ENCODE peak calls at places on chromosomes 6 and 20, in seven cellular contexts. Z is Peyer's patch, G is left lung, P is ovary, X is lower lobe of right lung, L is upper lobe of left lung, J is heart right ventricle. O is an unnamed sample.

GRCh38 chr20:58550661-58551060 is 35.5 kb upstream of the APCDD1L start:
- DNase-seq in Z (no peak), G (no peak), P (no peak), X (no peak), L (no peak), J (no peak), O (no peak)

GRCh38 chr20:58453391-58453790 is 61.8 kb downstream of the APCDD1L start:
- DNase-seq in Z (no peak), G (no peak), P (peak; percentile 74), X (no peak), L (no peak), J (no peak), O (no peak)

GRCh38 chr6:3905853-3906190 is 56.6 kb downstream of the FAM50B start:
- DNase-seq in Z (no peak), G (no peak), P (no peak), X (no peak), L (no peak), J (no peak), O (no peak)

GRCh38 chr6:34947561-34947960 is 58.5 kb downstream of the ANKS1A start:
- DNase-seq in Z (no peak), G (no peak), P (no peak), X (no peak), L (no peak), J (no peak), O (no peak)

GRCh38 chr6:82589509-82590206 is 226.0 kb downstream of the TPBG start:
- DNase-seq in Z (no peak), G (no peak), P (no peak), X (no peak), L (no peak), J (no peak), O (no peak)

GRCh38 chr20:40488401-40488800 is 200.6 kb downstream of the MAFB start:
- DNase-seq in Z (no peak), G (no peak), P (no peak), X (no peak), L (no peak), J (no peak), O (no peak)

GRCh38 chr6:170174124-170174770 is 116.6 kb downstream of the DLL1 start:
- DNase-seq in Z (peak; percentile 48), G (peak; percentile 67), P (peak; percentile 54), X (peak; percentile 43), L (peak; percentile 21), J (no peak), O (peak; percentile 76)

GRCh38 chr6:157182503-157183254 is 140.6 kb downstream of the TMEM242 start:
- DNase-seq in Z (no peak), G (no peak), P (no peak), X (no peak), L (no peak), J (no peak), O (no peak)

GRCh38 chr6:775863-776262 is 82.9 kb upstream of the EXOC2 start:
- DNase-seq in Z (no peak), G (no peak), P (no peak), X (no peak), L (no peak), J (no peak), O (no peak)

GRCh38 chr20:59515013-59515905 is 89.1 kb upstream of the PHACTR3 start:
- DNase-seq in Z (peak; percentile 75), G (peak; percentile 83), P (peak; percentile 17), X (peak; percentile 70), L (peak; percentile 50), J (peak; percentile 67), O (peak; percentile 87)

GRCh38 chr20:60008130-60008808 is 50.0 kb downstream of the CDH26 start:
- DNase-seq in Z (no peak), G (no peak), P (no peak), X (peak; percentile 52), L (peak; percentile 65), J (no peak), O (no peak)

GRCh38 chr6:111589366-111589765 is 16.3 kb downstream of the TRAF3IP2 start:
- DNase-seq in Z (peak; percentile 69), G (no peak), P (no peak), X (no peak), L (no peak), J (no peak), O (no peak)

GRCh38 chr6:156597130-156597529 is 180.0 kb upstream of the ARID1B start:
- DNase-seq in Z (no peak), G (no peak), P (no peak), X (no peak), L (no peak), J (no peak), O (no peak)

GRCh38 chr6:141421378-141421777 is 711.3 kb upstream of the GJE1 start:
- DNase-seq in Z (no peak), G (no peak), P (no peak), X (no peak), L (no peak), J (no peak), O (no peak)

GRCh38 chr20:35368616-35369423 is 43.0 kb downstream of the UQCC1 start:
- DNase-seq in Z (no peak), G (no peak), P (no peak), X (no peak), L (no peak), J (peak; percentile 23), O (no peak)

GRCh38 chr6:195861-196360 is 96.4 kb upstream of the DUSP22 start:
- DNase-seq in Z (no peak), G (no peak), P (peak; percentile 51), X (peak; percentile 15), L (no peak), J (no peak), O (no peak)

DNA sequence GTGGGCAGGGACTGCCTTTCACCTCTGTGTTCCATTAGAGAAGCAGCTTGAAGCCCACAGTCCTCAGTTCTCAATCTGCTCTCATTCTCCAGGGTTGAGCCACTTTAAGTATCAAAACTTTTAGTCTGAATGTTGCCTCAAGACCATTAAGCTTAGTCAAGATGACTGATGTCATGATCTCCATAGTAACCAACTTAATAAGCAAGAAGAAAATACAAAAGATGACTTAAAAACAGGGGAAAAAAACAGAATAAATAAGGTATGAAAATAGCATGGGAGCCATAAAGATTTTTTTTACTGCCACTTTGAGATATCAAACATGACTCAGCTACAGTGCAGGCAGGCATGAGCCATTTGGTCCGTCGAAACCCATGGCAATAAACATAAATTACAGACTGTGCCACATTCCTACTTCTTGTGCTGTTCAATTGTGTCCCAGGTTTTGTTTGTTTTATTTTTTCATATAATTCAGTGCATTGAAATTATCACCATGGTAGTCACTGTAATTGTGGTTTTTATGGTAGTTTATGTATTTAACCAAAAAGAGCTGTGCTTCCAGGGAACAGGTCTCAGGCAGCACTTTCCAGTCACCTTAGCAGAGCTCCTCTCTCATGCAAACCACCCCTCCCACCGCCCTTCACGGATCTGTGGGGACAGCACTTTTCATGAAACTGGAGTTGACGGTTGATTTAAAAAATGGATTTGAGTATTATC is 156.5 kb upstream of the INSM1 start:
- DNase-seq in Z (no peak), G (no peak), P (no peak), X (no peak), L (no peak), J (no peak), O (no peak)
- H3K27ac ChIP-seq in Z (no peak overlapping the region), G (no peak overlapping the region), P (no peak overlapping the region), X (no peak overlapping the region), L (no peak overlapping the region), J (peak overlapping the region; percentile 69), O (peak overlapping the region; percentile 64)

DNA sequence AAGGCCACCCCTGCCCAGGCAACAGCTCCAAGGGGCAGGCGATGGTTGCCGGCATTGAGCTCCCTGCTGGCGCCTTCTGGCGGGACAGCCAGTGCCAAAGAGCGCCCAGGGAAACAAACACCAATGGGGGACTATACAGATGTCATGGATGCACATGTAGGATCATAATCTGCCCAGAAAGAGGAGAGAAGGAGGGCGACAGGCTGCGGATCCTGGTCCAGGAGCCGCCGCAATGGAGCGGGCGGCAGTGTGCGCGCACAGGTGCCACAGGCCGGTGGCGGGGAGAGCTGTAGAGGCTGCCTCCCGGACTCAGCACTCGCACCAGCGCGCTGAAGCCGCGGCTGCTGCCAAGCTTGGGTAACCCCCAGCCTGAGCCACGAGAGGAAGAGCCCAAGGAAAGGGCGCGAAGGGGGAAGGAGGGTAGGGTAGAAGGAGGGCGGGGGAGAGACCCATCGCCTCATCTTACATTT is 418 bp upstream of the FUT9 start:
- DNase-seq in Z (no peak), G (peak; percentile 65), P (no peak), X (no peak), L (no peak), J (no peak), O (peak; percentile 54)
- H3K36me3 ChIP-seq in Z (no peaks in the 10 kb centered on the region), G (no peaks in the 10 kb centered on the region), P (no peaks in the 10 kb centered on the region), X (no peaks in the 10 kb centered on the region), L (no peaks in the 10 kb centered on the region), J (no peaks in the 10 kb centered on the region), O (no peaks in the 10 kb centered on the region)

DNA sequence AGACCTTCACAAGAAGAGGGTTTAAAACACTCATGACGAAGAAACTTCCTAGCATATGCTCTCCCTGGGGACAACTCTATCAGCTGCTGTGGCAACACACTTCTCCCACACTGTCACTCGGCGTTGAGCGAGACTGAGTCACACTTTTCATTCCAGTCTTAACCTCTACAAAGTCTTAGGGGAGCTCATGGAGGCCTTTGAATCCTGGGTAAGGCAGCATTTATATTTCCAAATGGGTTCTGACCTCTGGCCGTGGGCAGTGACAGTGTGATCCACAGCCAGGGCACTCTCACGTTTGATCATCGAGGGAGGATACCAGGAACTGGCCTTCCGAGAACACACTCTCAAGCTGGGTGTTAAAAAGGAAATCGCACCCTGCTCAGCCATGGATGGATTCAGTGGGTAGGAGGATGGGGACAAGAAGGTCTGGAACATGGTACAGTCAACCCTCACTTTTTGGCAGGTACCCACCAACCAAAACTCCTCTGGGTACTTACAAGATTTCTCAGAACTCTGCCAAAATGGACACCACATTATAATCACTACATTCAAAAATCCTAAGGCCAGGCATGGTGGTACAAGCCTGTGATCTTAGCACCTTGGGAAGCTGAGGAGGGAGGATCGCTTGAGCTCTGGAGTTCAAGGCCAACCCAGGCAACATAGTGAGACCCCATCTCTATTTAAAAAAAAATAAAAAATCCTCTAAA is 19.6 kb downstream of the RRBP1 start:
- DNase-seq in Z (peak; percentile 54), G (no peak), P (no peak), X (no peak), L (no peak), J (no peak), O (peak; percentile 70)
- H3K27ac ChIP-seq in Z (peak overlapping the region; percentile 23), G (no peak overlapping the region), P (peak overlapping the region; percentile 63), X (peak overlapping the region; percentile 20), L (no peak overlapping the region), J (no peak overlapping the region), O (peak overlapping the region; percentile 53)

DNA sequence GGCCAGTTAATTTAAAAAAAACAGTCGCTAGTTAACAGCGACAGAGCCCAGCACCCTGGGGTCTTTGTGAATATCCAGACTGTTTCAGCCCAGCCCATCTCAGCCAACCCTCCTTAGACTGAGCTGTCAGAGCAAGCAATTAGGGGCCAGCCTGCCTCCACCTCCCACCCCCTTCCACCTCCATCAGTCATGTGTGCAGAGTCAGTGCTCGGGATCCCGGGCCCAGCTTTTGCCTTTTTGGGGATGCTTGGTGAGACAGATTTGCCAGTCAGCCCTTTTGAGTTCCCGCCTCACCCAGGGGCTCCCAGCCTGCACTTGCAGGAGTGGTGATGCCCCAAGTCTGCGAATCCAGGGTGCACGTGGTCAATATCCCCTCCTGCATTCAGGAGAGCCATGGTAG is 6.5 kb upstream of the FAM83D start:
- DNase-seq in Z (no peak), G (no peak), P (no peak), X (no peak), L (no peak), J (no peak), O (no peak)
- H3K36me3 ChIP-seq in Z (no peaks in the 10 kb centered on the region), G (no peaks in the 10 kb centered on the region), P (no peaks in the 10 kb centered on the region), X (peaks cover 20% of the 10 kb centered on the region), L (no peaks in the 10 kb centered on the region), J (peaks cover 49% of the 10 kb centered on the region), O (peaks cover 12% of the 10 kb centered on the region)

DNA sequence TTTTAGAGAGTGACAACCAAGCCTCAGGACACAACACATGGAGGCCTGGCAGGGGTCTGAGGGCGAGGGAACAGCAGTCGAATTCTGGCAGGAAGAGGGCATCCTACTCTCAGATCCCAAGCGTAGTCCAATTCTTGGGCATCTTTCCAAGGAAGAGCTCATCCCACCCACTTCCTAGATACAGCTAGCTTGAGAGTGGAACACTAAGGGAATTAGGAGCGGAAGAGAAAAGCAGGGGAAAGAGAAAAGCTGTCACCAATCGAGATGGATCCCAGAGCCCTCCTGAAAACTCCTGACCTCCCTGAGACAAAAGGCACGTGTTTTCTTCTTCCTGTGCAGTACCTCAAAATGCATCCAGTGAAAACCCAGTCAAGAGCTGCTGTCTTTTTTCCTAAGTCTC is 67.1 kb downstream of the GFOD1 start:
- DNase-seq in Z (no peak), G (no peak), P (no peak), X (no peak), L (no peak), J (no peak), O (no peak)
- H3K27ac ChIP-seq in Z (no peak overlapping the region), G (no peak overlapping the region), P (no peak overlapping the region), X (peak overlapping the region; percentile 73), L (peak overlapping the region; percentile 20), J (peak overlapping the region; percentile 78), O (no peak overlapping the region)

O was measured in kidney.